ENCODE peak calls at places on chromosome 9, in four cellular contexts. T is activated CD4-positive, alpha-beta memory T cell treated with anti-CD3 and anti-CD28 coated beads, Interleukin-2, amount 10 ng/mL, durations not matched to agents 7 days and 5 days; N is sigmoid colon; W is Kasumi-1. G is an unnamed sample.

GRCh38 chr9:38053697-38054461 is 15.1 kb downstream of the SHB start:
- DNase-seq in W (no peak), T (no peak), N (no peak), G (no peak)

GRCh38 chr9:35611230-35611797 is 6.3 kb downstream of the TESK1 start:
- DNase-seq in T (peak), N (peak), W (peak), G (no peak)

GRCh38 chr9:109355564-109356297 is 34.9 kb upstream of the EPB41L4B start:
- DNase-seq in T (no peak), W (no peak), N (no peak), G (no peak)

GRCh38 chr9:114412057-114412683 is 24.4 kb upstream of the AKNA start:
- DNase-seq in N (no peak), T (no peak), W (no peak), G (no peak)

GRCh38 chr9:105447814-105448812 is at the start of gene FSD1L:
- DNase-seq in N (peak), T (peak), W (peak), G (peak)

GRCh38 chr9:136052433-136052880 is 42.6 kb downstream of the NACC2 start:
- DNase-seq in N (peak), W (no peak), T (no peak), G (no peak)

GRCh38 chr9:75041041-75041440 is 12.9 kb upstream of the CARNMT1 start:
- DNase-seq in T (no peak), W (no peak), N (no peak), G (no peak)

GRCh38 chr9:136016882-136017812 is 56.0 kb upstream of the UBAC1 start:
- DNase-seq in T (no peak), W (no peak), N (peak), G (no peak)